ENCODE peak calls at places on chromosome 1, in nine cellular contexts. X, W, V, O, Y, G, P, K and B are unnamed samples.

GRCh38 chr1:204437796-204438570 is 26.4 kb upstream of the PPP1R15B start:
- DNase-seq in X (no peak), W (no peak), V (no peak), O (no peak), Y (no peak), G (no peak), P (no peak), K (no peak), B (no peak)

GRCh38 chr1:51192213-51192843 is 43.7 kb upstream of the RNF11 start:
- DNase-seq in X (peak), W (peak), V (peak), O (peak), Y (peak), G (no peak), P (peak), K (peak), B (peak)

GRCh38 chr1:209542585-209542984 is 40.9 kb upstream of the CAMK1G start:
- DNase-seq in X (no peak), W (no peak), V (peak), O (no peak), Y (no peak), G (no peak), P (no peak), K (no peak), B (no peak)

GRCh38 chr1:110196917-110197782 is 13.0 kb upstream of the KCNC4 start:
- DNase-seq in X (no peak), W (peak), V (peak), O (peak), Y (peak), G (peak), P (peak), K (peak), B (no peak)

GRCh38 chr1:203771901-203772301 is 6.9 kb downstream of the LAX1 start:
- DNase-seq in X (no peak), W (no peak), V (no peak), O (no peak), Y (no peak), G (no peak), P (peak), K (no peak), B (no peak)

GRCh38 chr1:1087351-1088035 is 13.4 kb upstream of the RNF223 start:
- DNase-seq in X (no peak), W (no peak), V (no peak), O (no peak), Y (no peak), G (no peak), P (no peak), K (no peak), B (no peak)

GRCh38 chr1:230669543-230669942 is 27.3 kb downstream of the COG2 start:
- DNase-seq in X (no peak), W (no peak), V (no peak), O (no peak), Y (no peak), G (no peak), P (no peak), K (no peak), B (no peak)

GRCh38 chr1:16021681-16022080 is at the start of gene CLCNKA:
- DNase-seq in X (no peak), W (no peak), V (no peak), O (no peak), Y (no peak), G (no peak), P (no peak), K (no peak), B (no peak)

GRCh38 chr1:233394860-233395717 is 67.6 kb downstream of the MAP3K21 start:
- DNase-seq in X (no peak), W (peak), V (peak), O (peak), Y (peak), G (peak), P (peak), K (no peak), B (peak)

GRCh38 chr1:231682761-231683160 is 56.2 kb downstream of the DISC1 start:
- DNase-seq in X (no peak), W (no peak), V (no peak), O (no peak), Y (no peak), G (no peak), P (no peak), K (no peak), B (no peak)

GRCh38 chr1:246035060-246035531 is 472.0 kb downstream of the SMYD3 start:
- DNase-seq in X (no peak), W (peak), V (no peak), O (no peak), Y (no peak), G (no peak), P (no peak), K (no peak), B (no peak)

GRCh38 chr1:218361298-218362065 is 16.3 kb downstream of the TGFB2 start:
- DNase-seq in X (no peak), W (peak), V (peak), O (no peak), Y (no peak), G (no peak), P (peak), K (no peak), B (no peak)

GRCh38 chr1:229027622-229028182 is 243.2 kb upstream of the RAB4A start:
- DNase-seq in X (no peak), W (peak), V (peak), O (no peak), Y (peak), G (no peak), P (peak), K (no peak), B (no peak)

GRCh38 chr1:170698711-170699275 is 34.9 kb downstream of the PRRX1 start:
- DNase-seq in X (no peak), W (peak), V (no peak), O (no peak), Y (no peak), G (no peak), P (peak), K (no peak), B (no peak)

GRCh38 chr1:200654660-200655059 is 15.0 kb downstream of the DDX59 start:
- DNase-seq in X (no peak), W (no peak), V (no peak), O (peak), Y (no peak), G (no peak), P (no peak), K (no peak), B (no peak)

GRCh38 chr1:116277840-116278540 is 95.1 kb upstream of the ATP1A1 start:
- DNase-seq in X (no peak), W (no peak), V (no peak), O (no peak), Y (no peak), G (no peak), P (no peak), K (no peak), B (no peak)